ENCODE peak calls at places on chromosome 1, in nine cellular contexts. Z is A549, O is kidney, U is astrocyte, A is prostate gland, S is mesenchymal stem cell, D is pancreas, M is thyroid gland, T is heart right ventricle. L is an unnamed sample.

GRCh38 chr1:4673494-4673893 is 19.1 kb downstream of the AJAP1 start:
- DNase-seq in Z (no peak), O (peak; percentile 16), U (no peak), A (no peak), S (no peak), D (no peak), M (no peak), T (no peak), L (no peak)

GRCh38 chr1:86706018-86706417 is 1.6 kb downstream of the SH3GLB1 start:
- DNase-seq in Z (no peak), O (no peak), U (no peak), A (no peak), S (peak; percentile 22), D (no peak), M (no peak), T (no peak), L (no peak)

GRCh38 chr1:8116892-8117262 is 90.8 kb upstream of the ERRFI1 start:
- DNase-seq in Z (peak; percentile 65), O (peak; percentile 90), U (peak; percentile 85), A (no peak), S (peak; percentile 96), D (no peak), M (peak; percentile 77), T (peak; percentile 81), L (no peak)

GRCh38 chr1:59199734-59200376 is 97.0 kb upstream of the FGGY start:
- DNase-seq in Z (no peak), O (no peak), U (no peak), A (no peak), S (no peak), D (no peak), M (no peak), T (no peak), L (no peak)

GRCh38 chr1:4512622-4513021 is 141.8 kb upstream of the AJAP1 start:
- DNase-seq in Z (no peak), O (peak; percentile 85), U (no peak), A (no peak), S (no peak), D (no peak), M (no peak), T (peak; percentile 75), L (no peak)

GRCh38 chr1:5394111-5394510 is 598.1 kb downstream of the NPHP4 start:
- DNase-seq in Z (no peak), O (no peak), U (no peak), A (no peak), S (no peak), D (no peak), M (no peak), T (no peak), L (no peak)

GRCh38 chr1:97174039-97174704 is 452.6 kb downstream of the PTBP2 start:
- DNase-seq in Z (no peak), O (no peak), U (no peak), A (no peak), S (no peak), D (no peak), M (no peak), T (no peak), L (no peak)

GRCh38 chr1:59043796-59044195 is 253.1 kb upstream of the FGGY start:
- DNase-seq in Z (peak; percentile 60), O (no peak), U (peak; percentile 86), A (peak; percentile 49), S (peak; percentile 94), D (no peak), M (peak; percentile 54), T (peak; percentile 76), L (no peak)

GRCh38 chr1:30300669-30301068 is 422.7 kb downstream of the MATN1 start:
- DNase-seq in Z (no peak), O (no peak), U (no peak), A (no peak), S (no peak), D (no peak), M (no peak), T (no peak), L (no peak)

GRCh38 chr1:168031627-168032026 is 94.8 kb upstream of the MPC2 start:
- DNase-seq in Z (no peak), O (no peak), U (no peak), A (no peak), S (no peak), D (no peak), M (no peak), T (no peak), L (no peak)

GRCh38 chr1:45960930-45961715 is 157.7 kb downstream of the MAST2 start:
- DNase-seq in Z (no peak), O (no peak), U (no peak), A (no peak), S (no peak), D (no peak), M (no peak), T (no peak), L (no peak)

GRCh38 chr1:234719454-234720258 is 109.7 kb upstream of the IRF2BP2 start:
- DNase-seq in Z (no peak), O (no peak), U (no peak), A (no peak), S (no peak), D (no peak), M (no peak), T (no peak), L (no peak)

GRCh38 chr1:2546515-2547209 is 9.5 kb upstream of the TNFRSF14 start:
- DNase-seq in Z (peak; percentile 89), O (peak; percentile 96), U (peak; percentile 52), A (peak; percentile 88), S (peak; percentile 85), D (peak; percentile 87), M (peak; percentile 89), T (peak; percentile 86), L (no peak)

GRCh38 chr1:2547210-2548067 is 8.7 kb upstream of the TNFRSF14 start:
- DNase-seq in Z (no peak), O (no peak), U (no peak), A (no peak), S (no peak), D (peak; percentile 53), M (no peak), T (peak; percentile 35), L (no peak)

GRCh38 chr1:2544875-2545638 is 11.1 kb upstream of the TNFRSF14 start:
- DNase-seq in Z (no peak), O (no peak), U (no peak), A (no peak), S (no peak), D (peak; percentile 69), M (peak; percentile 13), T (no peak), L (peak; percentile 55)

GRCh38 chr1:2544093-2544874 is 11.9 kb upstream of the TNFRSF14 start:
- DNase-seq in Z (no peak), O (no peak), U (peak; percentile 12), A (no peak), S (peak; percentile 30), D (no peak), M (no peak), T (no peak), L (no peak)

GRCh38 chr1:2545754-2546514 is 10.2 kb upstream of the TNFRSF14 start:
- DNase-seq in Z (peak; percentile 89), O (peak; percentile 97), U (peak; percentile 34), A (peak; percentile 89), S (peak; percentile 87), D (peak; percentile 96), M (peak; percentile 92), T (peak; percentile 91), L (peak; percentile 80)
- H3K4me3 ChIP-seq in Z (peak overlapping the region; percentile 74), O (peak overlapping the region; percentile 61), U (peak overlapping the region; percentile 46), A (peak overlapping the region; percentile 38), S (peak overlapping the region; percentile 66), D (peak overlapping the region; percentile 40), M (no peak overlapping the region), T (peak overlapping the region; percentile 43), L (peak overlapping the region; percentile 69)

GRCh38 chr1:173113015-173113741 is 62.4 kb upstream of the TNFSF18 start:
- DNase-seq in Z (no peak), O (no peak), U (peak; percentile 56), A (no peak), S (peak; percentile 14), D (no peak), M (no peak), T (no peak), L (no peak)
- H3K27ac ChIP-seq in Z (no peak overlapping the region), O (no peak overlapping the region), U (peak overlapping the region; percentile 63), A (no peak overlapping the region), S (no peak overlapping the region), D (no peak overlapping the region), M (no peak overlapping the region), T (no peak overlapping the region), L (no peak overlapping the region)

DNA sequence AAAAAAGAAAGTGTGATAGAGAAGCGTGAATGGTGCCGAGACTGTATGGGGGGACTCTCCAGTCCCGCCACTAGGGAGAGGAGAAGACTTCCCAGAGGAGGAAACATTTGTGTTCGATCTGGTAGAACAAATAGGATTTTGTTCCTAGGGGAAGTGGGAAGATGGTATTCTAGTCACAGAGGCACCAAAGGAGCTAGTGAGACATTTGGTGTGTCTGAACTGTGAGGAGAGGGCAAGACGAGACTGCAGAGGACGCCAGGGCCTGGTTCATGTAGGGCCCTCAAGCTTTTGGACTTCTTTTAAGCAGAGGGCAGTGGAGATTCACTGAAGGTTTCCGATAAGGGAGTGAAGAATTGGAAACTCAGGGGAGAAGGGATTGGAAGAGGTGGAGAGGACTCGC is 2.9 kb downstream of the BTBD19 start:
- DNase-seq in Z (no peak), O (peak; percentile 5), U (no peak), A (no peak), S (peak; percentile 61), D (no peak), M (no peak), T (no peak), L (no peak)
- H3K4me3 ChIP-seq in Z (no peak overlapping the region), O (no peak overlapping the region), U (peak overlapping the region; percentile 42), A (no peak overlapping the region), S (peak overlapping the region; percentile 30), D (no peak overlapping the region), M (no peak overlapping the region), T (no peak overlapping the region), L (no peak overlapping the region)

GRCh38 chr1:20413136-20413790 is 72.7 kb downstream of the CAMK2N1 start:
- DNase-seq in Z (no peak), O (no peak), U (no peak), A (no peak), S (no peak), D (no peak), M (no peak), T (no peak), L (no peak)

GRCh38 chr1:20413791-20414140 is 72.2 kb downstream of the CAMK2N1 start:
- DNase-seq in Z (no peak), O (no peak), U (no peak), A (no peak), S (no peak), D (no peak), M (no peak), T (no peak), L (no peak)

GRCh38 chr1:20417581-20417980 is 68.4 kb downstream of the CAMK2N1 start:
- DNase-seq in Z (no peak), O (no peak), U (no peak), A (no peak), S (no peak), D (no peak), M (no peak), T (no peak), L (no peak)

GRCh38 chr1:20421441-20421840 is 64.6 kb downstream of the CAMK2N1 start:
- DNase-seq in Z (no peak), O (no peak), U (no peak), A (no peak), S (no peak), D (no peak), M (no peak), T (no peak), L (no peak)

DNA sequence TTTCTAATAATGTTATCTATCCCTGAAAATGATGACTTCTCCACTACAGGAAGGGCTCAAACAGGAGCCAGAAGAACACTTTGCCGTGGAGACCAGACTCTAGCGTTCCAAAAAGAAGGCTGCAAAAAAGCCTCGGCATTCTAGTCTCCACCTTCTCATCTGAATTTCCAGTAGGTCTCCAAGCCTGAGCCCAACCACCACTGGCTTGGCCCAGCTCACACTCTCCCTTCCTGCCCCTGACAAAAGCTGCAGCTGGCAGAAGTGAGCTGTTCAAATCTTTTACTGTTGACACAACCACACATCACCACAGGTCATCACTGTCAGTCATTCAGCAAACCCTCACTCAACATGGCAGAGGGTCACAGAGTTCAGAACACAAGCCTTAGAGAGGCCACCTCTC is 69.3 kb downstream of the CAMK2N1 start:
- DNase-seq in Z (no peak), O (no peak), U (no peak), A (no peak), S (no peak), D (no peak), M (no peak), T (no peak), L (no peak)
- H3K27ac ChIP-seq in Z (no peak overlapping the region), O (no peak overlapping the region), U (no peak overlapping the region), A (no peak overlapping the region), S (no peak overlapping the region), D (no peak overlapping the region), M (no peak overlapping the region), T (no peak overlapping the region), L (no peak overlapping the region)

L was measured in dorsolateral prefrontal cortex.